ENCODE peak calls at places on chromosomes 2 and 18, in seven cellular contexts. O is NCI-H774; Y is colonic mucosa; B is glomerular endothelial cell; D is hypothalamus; L is activated CD4-positive, alpha-beta T cell treated with anti-CD3 and anti-CD28 coated beads, Interleukin-2, amount 50 U/mL, for 1 hour; J is skeletal muscle cell. V is an unnamed sample.

GRCh38 chr18:8724452-8724851 is 19.1 kb downstream of the MTCL1 start:
- DNase-seq in O (no peak), L (no peak), B (no peak), J (no peak), D (no peak), Y (no peak), V (no peak)

GRCh38 chr2:69125816-69126215 is 112.8 kb downstream of the ANTXR1 start:
- DNase-seq in J (no peak), L (no peak), Y (no peak), O (no peak), B (no peak), D (no peak), V (no peak)

GRCh38 chr2:144583741-144584453 is 64.0 kb upstream of the ZEB2 start:
- DNase-seq in B (no peak), J (peak), O (no peak), D (no peak), L (no peak), Y (no peak), V (no peak)

GRCh38 chr2:111142101-111142500 is 21.4 kb downstream of the BCL2L11 start:
- DNase-seq in J (no peak), L (no peak), D (no peak), O (no peak), B (no peak), Y (no peak), V (no peak)

GRCh38 chr2:26039603-26040367 is 5.9 kb downstream of the RAB10 start:
- DNase-seq in D (no peak), Y (no peak), B (no peak), J (no peak), O (no peak), L (no peak), V (no peak)

GRCh38 chr2:120497261-120497977 is 151.5 kb downstream of the INHBB start:
- DNase-seq in B (no peak), D (no peak), Y (no peak), L (no peak), J (no peak), O (no peak), V (no peak)

GRCh38 chr18:73945130-73945792 is 202.4 kb downstream of the FBXO15 start:
- DNase-seq in D (no peak), O (no peak), J (no peak), Y (no peak), L (no peak), B (no peak), V (no peak)

GRCh38 chr2:177264209-177264538 is 353 bp downstream of the NFE2L2 start:
- DNase-seq in O (no peak), Y (no peak), B (no peak), J (no peak), L (no peak), D (no peak), V (peak)

GRCh38 chr2:216392945-216393840 is 19.1 kb upstream of the SMARCAL1 start:
- DNase-seq in O (no peak), L (no peak), D (no peak), B (no peak), Y (no peak), J (no peak), V (no peak)

GRCh38 chr2:54574107-54574859 is 118.2 kb downstream of the SPTBN1 start:
- DNase-seq in O (no peak), D (no peak), B (no peak), L (peak), Y (peak), J (no peak), V (no peak)

GRCh38 chr18:63823516-63824219 is 48.5 kb downstream of the SERPINB7 start:
- DNase-seq in B (no peak), O (no peak), J (peak), L (peak), D (peak), Y (peak), V (peak)

GRCh38 chr2:200747668-200748618 is 63.8 kb upstream of the BZW1 start:
- DNase-seq in Y (peak), B (no peak), D (no peak), L (no peak), J (peak), O (no peak), V (no peak)

GRCh38 chr18:55280515-55280914 is 307.5 kb downstream of the TCF4 start:
- DNase-seq in B (no peak), O (no peak), L (no peak), Y (no peak), J (no peak), D (no peak), V (no peak)

V was measured in pancreas.